ENCODE peak calls at places on chromosomes 11 and 22, in nine cellular contexts. F, L, C, O, R, S, B, Y and U are unnamed samples.

GRCh38 chr11:117519170-117519569 is 191.5 kb downstream of the CEP164 start:
- DNase-seq in S (no peak), R (no peak), O (no peak), L (no peak), C (peak; percentile 25), F (no peak), Y (no peak), B (no peak), U (no peak)

GRCh38 chr22:35587447-35587870 is 29.7 kb downstream of the MB start:
- DNase-seq in C (peak; percentile 95), Y (no peak), F (no peak), B (peak; percentile 94), L (no peak), S (no peak), O (no peak), R (peak; percentile 35), U (no peak)

GRCh38 chr11:19450282-19450681 is 209.5 kb upstream of the E2F8 start:
- DNase-seq in C (no peak), S (no peak), R (no peak), L (no peak), Y (no peak), O (no peak), F (no peak), B (no peak), U (peak; percentile 37)

GRCh38 chr11:31808721-31809542 is 2.2 kb downstream of the PAX6 start:
- DNase-seq in C (no peak), L (no peak), O (no peak), Y (peak; percentile 32), R (no peak), S (no peak), F (no peak), B (no peak), U (peak; percentile 58)

GRCh38 chr11:116073854-116074837 is 569.9 kb upstream of the CADM1 start:
- DNase-seq in L (no peak), Y (peak; percentile 70), S (no peak), R (no peak), O (no peak), C (peak; percentile 80), F (no peak), B (no peak), U (no peak)

GRCh38 chr11:73454987-73455386 is 78.8 kb downstream of the RELT start:
- DNase-seq in B (no peak), Y (no peak), C (no peak), F (no peak), O (no peak), R (no peak), L (no peak), S (no peak), U (no peak)

GRCh38 chr11:12330491-12331231 is 46.7 kb upstream of the PARVA start:
- DNase-seq in B (no peak), O (no peak), Y (peak; percentile 19), C (peak; percentile 20), S (peak; percentile 7), F (no peak), L (no peak), R (no peak), U (no peak)

GRCh38 chr11:15955595-15955994 is 400.8 kb downstream of the SOX6 start:
- DNase-seq in S (peak; percentile 22), F (no peak), C (no peak), B (no peak), R (no peak), L (no peak), Y (peak; percentile 34), O (no peak), U (no peak)

GRCh38 chr22:31210830-31211503 is 1.1 kb upstream of the LIMK2 start:
- DNase-seq in C (no peak), Y (no peak), L (peak; percentile 68), S (no peak), R (peak; percentile 21), B (no peak), F (no peak), O (no peak), U (no peak)

GRCh38 chr22:42913874-42914510 is 56.9 kb upstream of the ARFGAP3 start:
- DNase-seq in F (no peak), C (no peak), O (no peak), B (no peak), L (no peak), S (no peak), R (no peak), Y (no peak), U (no peak)

GRCh38 chr11:132878111-132878510 is 654.2 kb downstream of the OPCML start:
- DNase-seq in R (no peak), S (no peak), F (no peak), B (no peak), Y (no peak), C (no peak), O (no peak), L (no peak), U (no peak)

GRCh38 chr11:35589281-35589680 is 29.0 kb upstream of the FJX1 start:
- DNase-seq in C (no peak), Y (no peak), R (no peak), L (no peak), F (no peak), B (no peak), O (no peak), S (no peak), U (no peak)

GRCh38 chr11:114279778-114280532 is 16.2 kb upstream of the NNMT start:
- DNase-seq in L (peak; percentile 22), S (peak; percentile 61), O (no peak), R (peak; percentile 66), F (no peak), Y (peak; percentile 64), B (no peak), C (no peak), U (peak; percentile 58)

GRCh38 chr11:29063630-29064361 is 953.0 kb downstream of the KCNA4 start:
- DNase-seq in L (no peak), C (no peak), S (peak; percentile 82), R (no peak), O (no peak), Y (no peak), B (no peak), F (no peak), U (no peak)

GRCh38 chr11:61949169-61950034 is 749 bp upstream of the BEST1 start:
- DNase-seq in S (peak; percentile 98), O (no peak), Y (peak; percentile 79), C (peak; percentile 48), R (peak; percentile 97), B (peak; percentile 83), L (peak; percentile 76), F (peak; percentile 83), U (peak; percentile 96)

GRCh38 chr11:117497206-117497951 is 169.7 kb downstream of the CEP164 start:
- DNase-seq in C (no peak), O (no peak), B (no peak), L (no peak), S (no peak), R (no peak), Y (no peak), F (no peak), U (no peak)

GRCh38 chr11:57471496-57471895 is 11.2 kb downstream of the RTN4RL2 start:
- DNase-seq in Y (no peak), L (no peak), C (no peak), R (no peak), O (no peak), F (no peak), B (peak; percentile 5), S (no peak), U (no peak)

GRCh38 chr11:96001037-96001436 is 77.1 kb upstream of the MTMR2 start:
- DNase-seq in L (no peak), B (peak; percentile 86), C (no peak), Y (peak; percentile 64), R (peak; percentile 96), S (peak; percentile 92), O (no peak), F (peak; percentile 92), U (no peak)

GRCh38 chr11:59615132-59615636 is 390 bp downstream of the OSBP start:
- DNase-seq in F (peak; percentile 30), O (peak; percentile 36), R (peak; percentile 11), Y (peak; percentile 7), B (peak; percentile 76), L (no peak), C (no peak), S (no peak), U (no peak)

GRCh38 chr11:129798212-129798611 is 17.4 kb upstream of the TMEM45B start:
- DNase-seq in Y (no peak), L (no peak), F (no peak), B (no peak), S (no peak), O (no peak), C (no peak), R (no peak), U (no peak)

GRCh38 chr11:47443028-47443700 is 5.8 kb downstream of the RAPSN start:
- DNase-seq in S (no peak), B (no peak), C (no peak), F (no peak), Y (no peak), O (no peak), L (no peak), R (no peak), U (no peak)
- TF ChIP-seq CTCF in S (no peak), B (no peak), C (no peak), F (no peak), Y (no peak), O (no peak), L (no peak), R (no peak), U (no peak)

GRCh38 chr11:64880240-64881001 is 2.0 kb upstream of the EHD1 start:
- DNase-seq in R (no peak), Y (no peak), B (peak; percentile 75), O (no peak), S (no peak), F (no peak), L (no peak), C (no peak), U (no peak)
- H3K4me3 ChIP-seq in R (no peak overlapping the region), Y (no peak overlapping the region), B (no peak overlapping the region), O (peak overlapping the region; percentile 12), S (no peak overlapping the region), F (no peak overlapping the region), L (no peak overlapping the region), C (no peak overlapping the region), U (no peak overlapping the region)

GRCh38 chr22:40036591-40037225 is 42.0 kb downstream of the FAM83F start:
- DNase-seq in F (no peak), C (peak; percentile 85), L (peak; percentile 69), O (no peak), Y (peak; percentile 63), B (peak; percentile 77), S (peak; percentile 76), R (peak; percentile 85), U (no peak)
- TF ChIP-seq CTCF in F (no peak), C (peak; percentile 81), L (peak; percentile 62), O (peak; percentile 17), Y (peak; percentile 88), B (peak; percentile 63), S (peak; percentile 86), R (peak; percentile 83), U (peak; percentile 24)

DNA sequence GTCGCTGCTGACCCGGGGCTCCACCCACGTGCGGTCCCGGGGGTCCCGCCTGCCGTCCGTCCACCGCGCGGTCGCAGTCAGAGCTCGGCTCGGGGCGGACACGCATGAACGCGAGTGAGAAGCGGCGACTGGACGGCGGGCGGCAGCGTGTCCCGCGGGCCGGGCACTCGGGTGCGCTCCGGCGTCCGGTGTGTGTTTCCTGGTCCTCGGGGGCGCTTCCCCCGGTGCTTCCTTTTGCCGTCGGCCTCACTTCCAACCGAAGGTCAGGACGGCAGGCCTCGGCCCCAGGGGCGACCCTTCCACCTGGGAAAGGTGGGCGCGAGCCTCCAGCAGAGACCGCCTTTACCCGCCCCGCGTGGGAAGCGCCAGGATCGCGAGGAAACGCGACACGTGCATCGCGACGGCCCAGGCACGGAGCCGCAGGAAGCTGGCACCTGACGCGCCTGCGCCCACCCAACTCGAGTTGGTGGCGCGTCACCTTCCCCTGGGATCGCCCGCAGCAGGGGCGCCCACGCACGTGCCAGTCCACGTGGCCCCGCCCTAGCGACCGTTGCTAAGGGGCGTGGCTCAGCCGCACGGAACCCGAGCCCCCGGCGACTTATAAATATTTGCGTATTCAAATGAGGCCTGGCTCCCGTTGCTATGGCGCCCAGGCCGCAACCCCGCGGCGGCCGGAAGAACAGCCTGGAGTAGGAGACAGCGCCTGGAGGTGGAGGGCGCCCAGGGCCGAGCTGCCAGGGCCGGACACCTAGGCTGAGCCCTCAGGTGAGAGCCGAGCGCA is at the start of gene LRRC56:
- DNase-seq in R (peak; percentile 86), L (peak; percentile 54), O (peak; percentile 74), C (peak; percentile 89), S (peak; percentile 77), B (peak; percentile 87), F (peak; percentile 83), Y (peak; percentile 73), U (no peak)
- H3K4me3 ChIP-seq in R (peak within 1 kb of the TSS; percentile 18), L (peak within 1 kb of the TSS; percentile 26), O (peak within 1 kb of the TSS; percentile 95), C (peak within 1 kb of the TSS; percentile 66), S (peak within 1 kb of the TSS; percentile 34), B (peak within 1 kb of the TSS; percentile 81), F (peak within 1 kb of the TSS; percentile 22), Y (peak within 1 kb of the TSS; percentile 49), U (peak within 1 kb of the TSS; percentile 61)